ENCODE peak calls at places on chromosomes 6 and 20, in six cellular contexts. H is stomach, R is neuronal stem cell, K is colonic mucosa, G is SJSA1, J is body of pancreas. Q is an unnamed sample.

GRCh38 chr20:3330046-3330741 is 77.3 kb downstream of the DNAAF9 start:
- DNase-seq in H (no peak), R (no peak), K (no peak), G (no peak), J (no peak), Q (no peak)

GRCh38 chr20:33423141-33423834 is 20.3 kb downstream of the SNTA1 start:
- DNase-seq in H (peak; percentile 60), R (no peak), K (peak; percentile 44), G (peak; percentile 67), J (no peak), Q (peak; percentile 43)

GRCh38 chr6:18122128-18123093 is at the start of gene NHLRC1:
- DNase-seq in H (peak; percentile 91), R (peak; percentile 64), K (peak; percentile 91), G (peak; percentile 67), J (peak; percentile 89), Q (peak; percentile 94)

GRCh38 chr6:159935065-159935464 is 33.8 kb upstream of the IGF2R start:
- DNase-seq in H (no peak), R (no peak), K (no peak), G (no peak), J (no peak), Q (no peak)

GRCh38 chr20:54179946-54180345 is 6.2 kb upstream of the CYP24A1 start:
- DNase-seq in H (no peak), R (no peak), K (no peak), G (no peak), J (no peak), Q (no peak)

GRCh38 chr6:6390849-6391602 is 70.6 kb upstream of the F13A1 start:
- DNase-seq in H (no peak), R (no peak), K (no peak), G (no peak), J (no peak), Q (no peak)

GRCh38 chr6:162442675-162443074 is 284.9 kb downstream of the PRKN start:
- DNase-seq in H (no peak), R (peak; percentile 41), K (no peak), G (no peak), J (no peak), Q (no peak)

GRCh38 chr20:51374961-51375360 is 167.6 kb downstream of the NFATC2 start:
- DNase-seq in H (no peak), R (no peak), K (no peak), G (no peak), J (no peak), Q (no peak)

DNA sequence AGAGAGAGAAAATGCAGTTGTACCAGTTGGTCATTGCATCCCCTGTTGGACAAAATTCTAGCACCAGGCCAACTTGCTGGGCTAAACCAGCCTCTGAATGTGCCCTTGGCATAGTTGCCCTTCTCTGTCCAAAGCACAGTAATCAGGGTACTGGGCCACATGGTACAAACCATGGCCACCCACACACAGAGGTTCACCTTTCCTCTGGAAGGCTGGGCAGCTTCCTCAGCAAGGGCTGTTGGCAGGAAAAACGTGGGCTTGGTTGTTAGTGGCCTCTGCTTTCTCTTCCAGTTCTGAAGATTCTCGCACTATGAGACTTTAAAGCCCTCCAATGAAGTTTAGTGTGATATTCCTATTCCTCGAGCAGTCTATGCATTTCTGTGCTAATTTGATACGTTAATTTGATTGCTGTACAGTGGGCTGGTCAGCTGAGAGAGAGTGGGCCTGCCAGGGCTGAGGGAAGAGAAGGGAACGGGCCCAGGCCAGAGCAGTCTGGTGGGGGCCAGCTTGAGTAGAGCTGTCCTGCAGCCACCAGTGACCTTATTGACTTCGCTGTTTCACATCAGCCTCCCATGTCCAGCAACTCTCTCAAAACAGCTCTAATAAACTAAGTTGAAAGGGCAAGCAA is 592 bp downstream of the DDO start:
- DNase-seq in H (no peak), R (no peak), K (no peak), G (no peak), J (no peak), Q (no peak)
- H3K27ac ChIP-seq in H (peak overlapping the region; percentile 80), R (no peak overlapping the region), K (no peak overlapping the region), G (no peak overlapping the region), J (peak overlapping the region; percentile 81), Q (peak overlapping the region; percentile 75)

DNA sequence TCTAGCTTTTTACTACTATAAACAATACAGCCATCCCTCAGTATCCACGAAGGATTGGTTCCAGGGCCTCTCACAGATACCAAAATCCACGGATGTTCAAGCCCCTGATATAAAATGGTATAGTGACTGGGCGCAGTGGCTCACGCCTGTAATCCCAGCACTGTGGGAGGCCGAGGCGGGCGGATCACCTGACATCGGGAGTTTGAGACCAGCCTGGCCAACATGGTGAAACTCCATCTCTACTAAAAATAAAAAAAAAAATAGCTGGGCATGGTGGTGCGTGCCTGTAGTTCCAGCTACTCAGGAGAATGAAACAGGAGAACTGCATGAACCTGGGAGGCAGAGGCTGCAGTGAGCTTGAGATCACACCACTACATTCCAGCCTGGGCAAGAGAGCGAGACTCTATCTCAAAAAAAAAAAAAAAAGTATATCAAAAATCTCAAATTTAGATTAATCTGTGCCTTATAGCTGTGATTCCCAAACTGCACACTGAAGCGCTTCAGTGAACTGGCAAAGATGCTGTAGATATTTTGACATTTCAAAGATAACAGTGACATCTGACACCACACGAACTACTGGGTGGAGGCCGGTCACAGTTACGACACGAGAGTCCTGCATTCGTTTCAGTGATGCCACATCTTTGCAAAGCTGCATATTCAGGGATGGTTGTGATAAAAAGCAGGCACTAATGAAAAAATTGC is 38.3 kb downstream of the MRS2 start:
- DNase-seq in H (no peak), R (no peak), K (no peak), G (no peak), J (no peak), Q (no peak)
- H3K4me1 ChIP-seq in H (no peaks in the 10 kb centered on the region), R (no peaks in the 10 kb centered on the region), K (no peaks in the 10 kb centered on the region), G (no peaks in the 10 kb centered on the region), J (no peaks in the 10 kb centered on the region), Q (no peaks in the 10 kb centered on the region)

DNA sequence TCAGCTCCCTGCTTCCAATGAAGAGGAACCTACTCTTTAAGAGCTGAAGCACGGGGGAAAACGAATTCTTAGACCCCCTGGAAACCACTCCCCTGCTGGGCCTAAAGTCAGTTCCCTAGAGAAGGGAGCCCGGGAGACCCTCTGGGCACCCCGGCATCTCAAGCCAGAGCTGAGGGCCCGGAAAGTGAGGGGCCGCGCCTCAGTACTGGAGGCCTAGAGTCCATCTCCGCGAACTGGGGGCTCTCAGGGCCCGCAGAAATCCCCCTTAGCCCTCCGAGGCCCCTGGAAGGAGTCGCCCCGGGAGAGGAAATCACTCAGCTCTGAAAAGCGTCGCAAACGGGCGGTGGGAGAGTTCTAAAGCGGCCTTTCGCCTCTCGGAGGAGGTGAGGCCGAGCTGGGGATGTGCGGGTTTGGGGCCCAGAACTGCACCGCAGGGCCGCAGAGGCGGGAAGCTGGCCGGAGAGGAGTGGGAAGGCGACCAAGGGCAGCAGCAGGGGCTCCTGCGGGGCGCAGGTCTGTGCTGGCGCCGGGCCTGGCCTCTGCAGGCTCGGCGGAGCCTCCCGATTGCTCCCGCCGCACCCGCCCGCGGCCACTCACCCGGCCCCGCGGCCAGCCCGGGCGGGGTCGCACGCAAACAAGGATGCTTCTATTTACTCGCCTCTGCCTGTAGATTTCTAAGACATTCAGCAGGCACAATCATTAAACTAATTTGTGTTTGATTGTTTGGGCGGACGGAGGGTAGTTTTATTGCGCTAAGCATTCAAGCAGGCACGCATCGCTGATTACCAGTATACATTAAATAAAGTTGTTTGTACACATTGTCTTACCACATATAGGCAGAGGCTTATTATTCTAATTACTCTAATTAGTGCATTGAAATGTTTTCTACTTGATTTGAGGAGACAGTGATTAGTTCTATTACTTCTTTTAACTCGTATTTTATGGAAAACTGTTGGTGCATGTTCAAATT is 9.2 kb downstream of the POU3F2 start:
- DNase-seq in H (no peak), R (peak; percentile 32), K (no peak), G (no peak), J (no peak), Q (no peak)
- H3K27ac ChIP-seq in H (no peak overlapping the region), R (no peak overlapping the region), K (no peak overlapping the region), G (no peak overlapping the region), J (no peak overlapping the region), Q (no peak overlapping the region)

GRCh38 chr20:49658508-49658907 is 55.2 kb downstream of the B4GALT5 start:
- DNase-seq in H (no peak), R (no peak), K (no peak), G (no peak), J (no peak), Q (no peak)
- H3K4me1 ChIP-seq in H (peaks cover 78% of the 10 kb centered on the region), R (peaks cover 24% of the 10 kb centered on the region), K (peaks cover 7% of the 10 kb centered on the region), G (no peaks in the 10 kb centered on the region), J (peaks cover 45% of the 10 kb centered on the region), Q (peaks cover 17% of the 10 kb centered on the region)

DNA sequence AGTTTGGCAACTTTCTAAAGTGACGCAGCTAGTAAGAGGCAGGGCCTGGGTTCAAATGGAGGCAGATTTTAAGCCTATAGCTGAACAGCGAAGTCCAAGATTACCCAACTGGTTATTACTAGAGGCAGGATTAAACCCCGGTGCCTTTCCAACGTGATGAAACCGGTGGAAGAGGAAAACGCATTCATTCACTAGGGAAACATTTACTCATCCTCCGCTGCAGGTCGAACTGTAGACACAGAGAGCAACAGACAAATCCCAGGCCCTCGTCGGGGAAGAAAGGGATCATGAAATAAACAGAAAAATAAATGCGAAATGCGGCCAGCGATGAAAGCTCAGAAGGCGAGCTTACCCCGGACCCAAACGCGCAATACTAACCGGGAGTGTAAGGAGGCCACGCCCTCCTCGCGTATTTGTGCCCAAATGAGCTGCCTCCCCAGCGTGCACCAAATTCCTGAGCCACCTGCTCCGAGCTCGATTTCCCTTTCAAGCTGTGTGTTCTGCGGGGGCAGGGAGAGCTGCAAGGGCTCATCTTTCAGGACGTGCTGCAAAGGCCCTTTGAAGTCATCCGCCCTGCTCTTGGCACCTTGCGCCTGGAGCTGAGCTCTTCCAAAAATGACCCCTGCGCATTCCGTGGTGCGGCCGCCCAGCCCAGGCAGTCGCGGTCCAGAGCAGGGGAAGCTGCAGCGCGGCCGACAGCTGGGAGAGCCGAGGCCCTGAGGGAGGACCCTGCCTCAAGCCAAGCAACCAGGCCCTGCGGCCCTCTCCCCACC is 46.9 kb downstream of the PDYN start:
- DNase-seq in H (peak; percentile 29), R (peak; percentile 82), K (peak; percentile 33), G (no peak), J (peak; percentile 59), Q (peak; percentile 43)
- H3K27ac ChIP-seq in H (peak overlapping the region; percentile 40), R (peak overlapping the region; percentile 8), K (no peak overlapping the region), G (no peak overlapping the region), J (peak overlapping the region; percentile 69), Q (no peak overlapping the region)

GRCh38 chr20:46801003-46801702 is 91.7 kb downstream of the SLC2A10 start:
- DNase-seq in H (no peak), R (no peak), K (no peak), G (no peak), J (no peak), Q (no peak)
- H3K4me1 ChIP-seq in H (no peaks in the 10 kb centered on the region), R (no peaks in the 10 kb centered on the region), K (no peaks in the 10 kb centered on the region), G (no peaks in the 10 kb centered on the region), J (no peaks in the 10 kb centered on the region), Q (no peaks in the 10 kb centered on the region)

Q was measured in thyroid gland.